ENCODE peak calls at places on chromosome 14, in seven cellular contexts. One of them, this sample, is unnamed.

GRCh38 chr14:104704252-104704651 is 14.8 kb downstream of the INF2 start:
- DNase-seq in H1: no peak
- DNase-seq in HepG2: no peak
- DNase-seq in HCT116: no peak
- DNase-seq in K562: no peak
- DNase-seq in GM12878: no peak
- DNase-seq in SK-N-SH: no peak
- DNase-seq in this sample: no peak

GRCh38 chr14:58746701-58747100 is 108.9 kb downstream of the DACT1 start:
- DNase-seq in GM12878: no peak
- DNase-seq in HepG2: no peak
- DNase-seq in H1: no peak
- DNase-seq in SK-N-SH: no peak
- DNase-seq in HCT116: no peak
- DNase-seq in K562: no peak
- DNase-seq in this sample: no peak

GRCh38 chr14:77653473-77653872 is 37.0 kb upstream of the SPTLC2 start:
- DNase-seq in GM12878: no peak
- DNase-seq in K562: peak; percentile 44
- DNase-seq in HepG2: no peak
- DNase-seq in HCT116: no peak
- DNase-seq in SK-N-SH: peak; percentile 45
- DNase-seq in H1: peak; percentile 68
- DNase-seq in this sample: no peak

GRCh38 chr14:59254146-59254910 is 65.9 kb downstream of the DAAM1 start:
- DNase-seq in GM12878: no peak
- DNase-seq in K562: no peak
- DNase-seq in SK-N-SH: peak; percentile 16
- DNase-seq in HepG2: no peak
- DNase-seq in H1: no peak
- DNase-seq in HCT116: no peak
- DNase-seq in this sample: peak; percentile 74

GRCh38 chr14:74941676-74942097 is 13.7 kb downstream of the PGF start:
- DNase-seq in SK-N-SH: no peak
- DNase-seq in HepG2: no peak
- DNase-seq in HCT116: no peak
- DNase-seq in H1: no peak
- DNase-seq in K562: peak; percentile 46
- DNase-seq in GM12878: no peak
- DNase-seq in this sample: no peak

GRCh38 chr14:103872492-103873113 is 25.2 kb upstream of the PPP1R13B start:
- DNase-seq in HCT116: no peak
- DNase-seq in SK-N-SH: no peak
- DNase-seq in GM12878: no peak
- DNase-seq in HepG2: no peak
- DNase-seq in K562: no peak
- DNase-seq in H1: peak; percentile 63
- DNase-seq in this sample: no peak

GRCh38 chr14:51597511-51597920 is 54.2 kb upstream of the FRMD6 start:
- DNase-seq in K562: no peak
- DNase-seq in SK-N-SH: no peak
- DNase-seq in H1: no peak
- DNase-seq in HCT116: no peak
- DNase-seq in HepG2: no peak
- DNase-seq in GM12878: no peak
- DNase-seq in this sample: no peak

GRCh38 chr14:95463173-95463901 is 53.1 kb downstream of the SYNE3 start:
- DNase-seq in HCT116: no peak
- DNase-seq in GM12878: no peak
- DNase-seq in K562: no peak
- DNase-seq in SK-N-SH: no peak
- DNase-seq in H1: no peak
- DNase-seq in HepG2: no peak
- DNase-seq in this sample: no peak

GRCh38 chr14:36471431-36471830 is 48.6 kb downstream of the NKX2-1 start:
- DNase-seq in H1: no peak
- DNase-seq in GM12878: no peak
- DNase-seq in HepG2: no peak
- DNase-seq in K562: no peak
- DNase-seq in SK-N-SH: no peak
- DNase-seq in HCT116: no peak
- DNase-seq in this sample: no peak

GRCh38 chr14:63773504-63773903 is 45.6 kb upstream of the SGPP1 start:
- DNase-seq in HCT116: no peak
- DNase-seq in GM12878: no peak
- DNase-seq in H1: no peak
- DNase-seq in SK-N-SH: no peak
- DNase-seq in HepG2: no peak
- DNase-seq in K562: no peak
- DNase-seq in this sample: no peak

GRCh38 chr14:94562019-94562418 is 777 bp downstream of the SERPINA4 start:
- DNase-seq in H1: no peak
- DNase-seq in HCT116: no peak
- DNase-seq in HepG2: no peak
- DNase-seq in SK-N-SH: no peak
- DNase-seq in GM12878: no peak
- DNase-seq in K562: no peak
- DNase-seq in this sample: no peak

GRCh38 chr14:75286313-75286712 is 7.7 kb downstream of the FOS start:
- DNase-seq in HepG2: no peak
- DNase-seq in HCT116: no peak
- DNase-seq in H1: no peak
- DNase-seq in GM12878: no peak
- DNase-seq in K562: no peak
- DNase-seq in SK-N-SH: peak; percentile 28
- DNase-seq in this sample: no peak

GRCh38 chr14:73261520-73262426 is 24.5 kb downstream of the PAPLN start:
- DNase-seq in GM12878: no peak
- DNase-seq in H1: no peak
- DNase-seq in K562: no peak
- DNase-seq in SK-N-SH: peak; percentile 29
- DNase-seq in HepG2: no peak
- DNase-seq in HCT116: no peak
- DNase-seq in this sample: no peak

GRCh38 chr14:24900281-24900868 is 149.6 kb downstream of the STXBP6 start:
- DNase-seq in GM12878: no peak
- DNase-seq in H1: no peak
- DNase-seq in SK-N-SH: no peak
- DNase-seq in HepG2: no peak
- DNase-seq in HCT116: no peak
- DNase-seq in K562: no peak
- DNase-seq in this sample: no peak

GRCh38 chr14:92680781-92681650 is 67.4 kb downstream of the LGMN start:
- DNase-seq in HCT116: peak; percentile 26
- DNase-seq in GM12878: no peak
- DNase-seq in K562: peak; percentile 62
- DNase-seq in H1: peak; percentile 83
- DNase-seq in HepG2: peak; percentile 40
- DNase-seq in SK-N-SH: peak; percentile 79
- DNase-seq in this sample: peak; percentile 91

GRCh38 chr14:62253931-62254330 is 491.7 kb downstream of the SNAPC1 start:
- DNase-seq in K562: no peak
- DNase-seq in SK-N-SH: no peak
- DNase-seq in HepG2: no peak
- DNase-seq in H1: no peak
- DNase-seq in GM12878: no peak
- DNase-seq in HCT116: no peak
- DNase-seq in this sample: no peak

GRCh38 chr14:61280526-61281185 is 482 bp downstream of the TMEM30B start:
- DNase-seq in GM12878: no peak
- DNase-seq in H1: peak; percentile 79
- DNase-seq in SK-N-SH: peak; percentile 83
- DNase-seq in HepG2: no peak
- DNase-seq in K562: no peak
- DNase-seq in HCT116: no peak
- DNase-seq in this sample: peak; percentile 77

GRCh38 chr14:53519137-53519536 is 366.0 kb upstream of the DDHD1 start:
- DNase-seq in SK-N-SH: no peak
- DNase-seq in HepG2: no peak
- DNase-seq in H1: no peak
- DNase-seq in K562: no peak
- DNase-seq in HCT116: no peak
- DNase-seq in GM12878: no peak
- DNase-seq in this sample: no peak

GRCh38 chr14:75283162-75283883 is 4.7 kb downstream of the FOS start:
- DNase-seq in K562: peak; percentile 15
- DNase-seq in GM12878: no peak
- DNase-seq in SK-N-SH: no peak
- DNase-seq in H1: no peak
- DNase-seq in HCT116: no peak
- DNase-seq in HepG2: peak; percentile 54
- DNase-seq in this sample: no peak

GRCh38 chr14:56147980-56148901 is 30.0 kb downstream of the PELI2 start:
- DNase-seq in GM12878: no peak
- DNase-seq in K562: no peak
- DNase-seq in HepG2: no peak
- DNase-seq in HCT116: no peak
- DNase-seq in H1: no peak
- DNase-seq in SK-N-SH: no peak
- DNase-seq in this sample: no peak
- TF ChIP-seq JUND in GM12878: no peak
- TF ChIP-seq JUND in K562: no peak
- TF ChIP-seq JUND in HepG2: no peak
- TF ChIP-seq JUND in HCT116: no peak
- TF ChIP-seq JUND in H1: no peak
- TF ChIP-seq JUND in SK-N-SH: no peak
- TF ChIP-seq JUND in this sample: no peak

GRCh38 chr14:54652188-54652889 is 85.4 kb downstream of the SAMD4A start:
- DNase-seq in HepG2: peak; percentile 91
- DNase-seq in GM12878: no peak
- DNase-seq in HCT116: peak; percentile 86
- DNase-seq in H1: no peak
- DNase-seq in K562: no peak
- DNase-seq in SK-N-SH: no peak
- DNase-seq in this sample: peak; percentile 91
- TF ChIP-seq JUND in HepG2: peak; percentile 84
- TF ChIP-seq JUND in GM12878: no peak
- TF ChIP-seq JUND in HCT116: peak; percentile 93
- TF ChIP-seq JUND in H1: peak; percentile 95
- TF ChIP-seq JUND in K562: no peak
- TF ChIP-seq JUND in SK-N-SH: peak; percentile 96
- TF ChIP-seq JUND in this sample: peak; percentile 90

DNA sequence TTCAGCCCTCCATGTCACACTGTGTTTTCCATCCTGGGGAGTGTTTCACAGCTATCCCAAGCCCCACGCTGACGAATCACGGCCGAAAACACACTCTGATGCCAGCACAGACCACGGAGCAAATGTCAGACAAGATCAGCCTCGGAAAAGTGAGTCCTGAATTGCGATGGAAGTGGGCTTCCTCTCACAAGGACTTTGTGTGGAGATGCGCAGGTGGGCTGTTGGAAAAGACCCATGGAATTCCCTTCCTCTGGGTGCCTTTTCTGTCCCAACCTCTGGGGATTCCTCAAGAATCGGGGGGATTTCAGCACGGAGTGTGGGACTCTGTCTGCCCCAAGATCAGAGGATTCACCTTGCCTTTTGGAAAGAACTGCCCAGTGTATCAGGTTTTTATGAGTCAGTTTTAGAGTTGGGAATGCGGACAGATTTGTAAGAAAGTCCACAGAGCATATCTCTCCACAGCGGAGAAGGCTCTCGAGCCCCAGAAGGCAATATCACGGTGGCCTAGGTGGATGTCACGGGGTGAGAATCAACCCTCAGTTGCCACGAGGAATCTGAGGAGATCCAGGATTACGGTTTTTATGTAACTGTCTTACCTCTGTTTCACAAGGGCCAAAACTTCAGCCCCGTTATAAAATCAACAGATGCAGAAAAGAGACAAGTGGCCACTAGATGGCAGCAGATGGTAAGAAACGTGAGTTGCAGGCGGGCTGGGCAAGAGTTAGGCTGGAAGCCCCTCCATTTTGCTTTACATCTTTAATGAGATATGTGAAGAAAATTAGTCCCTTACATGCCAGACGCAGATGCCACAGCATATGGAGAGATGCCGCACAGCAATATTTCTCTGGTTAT is 201.9 kb downstream of the DAD1 start:
- DNase-seq in HepG2: peak; percentile 88
- DNase-seq in HCT116: peak; percentile 53
- DNase-seq in H1: peak; percentile 80
- DNase-seq in GM12878: peak; percentile 77
- DNase-seq in K562: peak; percentile 55
- DNase-seq in SK-N-SH: peak; percentile 73
- DNase-seq in this sample: peak; percentile 58
- TF ChIP-seq JUND in HepG2: no peak
- TF ChIP-seq JUND in HCT116: no peak
- TF ChIP-seq JUND in H1: no peak
- TF ChIP-seq JUND in GM12878: no peak
- TF ChIP-seq JUND in K562: no peak
- TF ChIP-seq JUND in SK-N-SH: no peak
- TF ChIP-seq JUND in this sample: no peak

DNA sequence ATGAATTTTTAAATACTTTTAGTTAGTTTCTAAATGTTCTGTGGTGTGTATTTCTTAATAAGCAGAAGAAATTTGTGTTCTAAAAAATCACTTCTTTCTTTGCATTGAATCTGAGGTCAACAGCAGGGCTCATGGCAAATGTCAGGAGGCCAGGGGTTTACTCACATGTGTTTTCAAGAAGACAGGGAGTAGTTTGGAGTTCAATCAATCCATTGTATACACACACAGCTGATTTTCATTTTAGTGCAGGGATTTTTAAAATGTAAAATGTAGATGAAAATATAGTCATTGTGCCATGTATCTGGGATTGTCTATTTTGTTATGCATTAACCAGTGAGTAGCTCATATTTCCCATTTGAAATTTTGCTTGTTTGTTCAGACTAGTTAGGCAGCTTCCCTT is 62.1 kb downstream of the EML1 start:
- DNase-seq in GM12878: no peak
- DNase-seq in SK-N-SH: no peak
- DNase-seq in HepG2: no peak
- DNase-seq in H1: no peak
- DNase-seq in K562: no peak
- DNase-seq in HCT116: no peak
- DNase-seq in this sample: no peak
- TF ChIP-seq JUND in GM12878: no peak
- TF ChIP-seq JUND in SK-N-SH: no peak
- TF ChIP-seq JUND in HepG2: no peak
- TF ChIP-seq JUND in H1: no peak
- TF ChIP-seq JUND in K562: no peak
- TF ChIP-seq JUND in HCT116: no peak
- TF ChIP-seq JUND in this sample: no peak

GRCh38 chr14:33352821-33353220 is 414.1 kb downstream of the NPAS3 start:
- DNase-seq in HCT116: no peak
- DNase-seq in K562: no peak
- DNase-seq in HepG2: no peak
- DNase-seq in GM12878: no peak
- DNase-seq in H1: no peak
- DNase-seq in SK-N-SH: no peak
- DNase-seq in this sample: no peak
- TF ChIP-seq JUND in HCT116: no peak
- TF ChIP-seq JUND in K562: no peak
- TF ChIP-seq JUND in HepG2: no peak
- TF ChIP-seq JUND in GM12878: no peak
- TF ChIP-seq JUND in H1: no peak
- TF ChIP-seq JUND in SK-N-SH: no peak
- TF ChIP-seq JUND in this sample: no peak